ENCODE peak calls at places on chromosomes 6 and 20, in nine cellular contexts. U, B, W, V, R, N, M, E and O are unnamed samples.

GRCh38 chr6:92114797-92115196 is 1304.6 kb downstream of the EPHA7 start:
- DNase-seq in V (no peak), B (no peak), U (no peak), N (peak), W (no peak), M (no peak), E (no peak), R (no peak), O (no peak)

GRCh38 chr6:16544521-16544920 is 216.7 kb downstream of the ATXN1 start:
- DNase-seq in V (peak), B (no peak), R (no peak), W (no peak), U (no peak), M (peak), N (no peak), E (no peak), O (no peak)

GRCh38 chr6:49038294-49038693 is 424.8 kb downstream of the MMUT start:
- DNase-seq in U (no peak), E (no peak), N (peak), W (no peak), B (no peak), R (no peak), M (no peak), V (peak), O (no peak)

GRCh38 chr6:135072753-135073152 is 18.1 kb upstream of the HBS1L start:
- DNase-seq in E (no peak), M (no peak), B (no peak), N (no peak), U (no peak), R (no peak), W (no peak), V (no peak), O (no peak)

GRCh38 chr20:19828233-19828632 is 70.2 kb downstream of the RIN2 start:
- DNase-seq in N (peak), B (peak), W (no peak), U (no peak), E (no peak), M (peak), R (no peak), V (no peak), O (peak)

GRCh38 chr20:1255675-1256074 is 10.4 kb upstream of the SNPH start:
- DNase-seq in M (no peak), E (no peak), V (no peak), N (no peak), U (no peak), W (no peak), R (no peak), B (no peak), O (no peak)

GRCh38 chr6:154508573-154509375 is 1.7 kb downstream of the CNKSR3 start:
- DNase-seq in B (peak), M (no peak), V (peak), W (no peak), U (no peak), N (no peak), R (no peak), E (no peak), O (no peak)

GRCh38 chr6:16338577-16339262 is 100.3 kb downstream of the GMPR start:
- DNase-seq in E (peak), M (peak), R (no peak), V (peak), B (peak), U (peak), N (peak), W (no peak), O (no peak)

GRCh38 chr6:90286884-90287488 is 9.7 kb downstream of the BACH2 start:
- DNase-seq in V (no peak), B (peak), R (peak), E (no peak), N (peak), W (no peak), M (no peak), U (peak), O (peak)

GRCh38 chr6:83511901-83512681 is at the start of gene PRSS35:
- DNase-seq in R (no peak), V (peak), E (no peak), B (peak), W (no peak), N (peak), M (peak), U (peak), O (no peak)

GRCh38 chr6:81969814-81970213 is 217.3 kb upstream of the TENT5A start:
- DNase-seq in E (no peak), U (peak), R (no peak), B (no peak), M (no peak), W (no peak), N (no peak), V (no peak), O (no peak)

GRCh38 chr20:11320033-11320432 is 597.7 kb upstream of the BTBD3 start:
- DNase-seq in E (no peak), U (no peak), R (no peak), B (no peak), V (no peak), M (no peak), N (no peak), W (no peak), O (no peak)

GRCh38 chr6:26457407-26457795 is 354 bp upstream of the BTN2A1 start:
- DNase-seq in R (no peak), B (no peak), W (no peak), U (peak), E (no peak), V (no peak), N (no peak), M (no peak), O (no peak)

GRCh38 chr20:5696011-5696559 is 54.1 kb upstream of the SHLD1 start:
- DNase-seq in N (peak), B (peak), V (no peak), W (no peak), M (no peak), E (peak), R (no peak), U (no peak), O (no peak)